ENCODE peak calls at places on chromosomes 7 and 10, in five cellular contexts. X is GM23338, O is DMS 273 treated with DMSO at 0.1 percent for 48 hours, B is heart right ventricle, Z is AG04449. S is an unnamed sample.

GRCh38 chr7:7438851-7439250 is 96.8 kb downstream of the COL28A1 start:
- DNase-seq in X (no peak), O (no peak), B (no peak), Z (peak; percentile 97), S (no peak)

GRCh38 chr7:1473864-1474512 is 14.7 kb upstream of the MICALL2 start:
- DNase-seq in X (peak; percentile 93), O (peak; percentile 59), B (peak; percentile 88), Z (no peak), S (peak; percentile 100)

GRCh38 chr7:28137471-28137870 is 43.1 kb downstream of the JAZF1 start:
- DNase-seq in X (no peak), O (no peak), B (no peak), Z (no peak), S (no peak)

GRCh38 chr7:137633133-137633532 is 213.6 kb downstream of the DGKI start:
- DNase-seq in X (no peak), O (no peak), B (no peak), Z (no peak), S (no peak)

GRCh38 chr7:94632338-94633024 is 23.5 kb downstream of the SGCE start:
- DNase-seq in X (peak; percentile 7), O (no peak), B (no peak), Z (peak; percentile 57), S (no peak)

GRCh38 chr10:3866347-3866746 is 81.3 kb upstream of the KLF6 start:
- DNase-seq in X (no peak), O (no peak), B (no peak), Z (no peak), S (no peak)

GRCh38 chr10:31129261-31129660 is 97.6 kb upstream of the ZNF438 start:
- DNase-seq in X (peak; percentile 36), O (no peak), B (no peak), Z (no peak), S (no peak)

GRCh38 chr10:32207544-32207943 is 139.4 kb downstream of the EPC1 start:
- DNase-seq in X (peak; percentile 69), O (no peak), B (peak; percentile 34), Z (no peak), S (peak; percentile 30)

GRCh38 chr10:89521368-89521767 is 14.0 kb downstream of the SLC16A12 start:
- DNase-seq in X (no peak), O (no peak), B (no peak), Z (no peak), S (no peak)

GRCh38 chr10:34792881-34793280 is 22.2 kb downstream of the PARD3 start:
- DNase-seq in X (no peak), O (no peak), B (no peak), Z (no peak), S (no peak)

GRCh38 chr10:48446785-48447184 is 140.3 kb downstream of the MAPK8 start:
- DNase-seq in X (no peak), O (no peak), B (no peak), Z (no peak), S (no peak)

GRCh38 chr10:53209941-53210611 is 437.5 kb upstream of the MBL2 start:
- DNase-seq in X (peak; percentile 75), O (no peak), B (no peak), Z (no peak), S (no peak)

GRCh38 chr7:37376386-37376785 is 72.3 kb downstream of the ELMO1 start:
- DNase-seq in X (no peak), O (no peak), B (no peak), Z (no peak), S (no peak)

GRCh38 chr7:34281260-34281659 is 375.9 kb downstream of the BMPER start:
- DNase-seq in X (peak; percentile 24), O (no peak), B (no peak), Z (no peak), S (no peak)

GRCh38 chr10:103612462-103613365 is 119.2 kb downstream of the NEURL1 start:
- DNase-seq in X (no peak), O (no peak), B (peak; percentile 14), Z (peak; percentile 31), S (no peak)

GRCh38 chr7:105389090-105389650 is 449 bp upstream of the SRPK2 start:
- DNase-seq in X (peak; percentile 78), O (peak; percentile 48), B (no peak), Z (no peak), S (no peak)

GRCh38 chr10:117248700-117249465 is 8.0 kb downstream of the SLC18A2 start:
- DNase-seq in X (no peak), O (no peak), B (no peak), Z (no peak), S (no peak)

GRCh38 chr10:57972783-57973182 is 294.9 kb downstream of the IPMK start:
- DNase-seq in X (no peak), O (no peak), B (no peak), Z (no peak), S (no peak)

GRCh38 chr10:14732146-14732545 is 42.6 kb downstream of the FAM107B start:
- DNase-seq in X (no peak), O (no peak), B (no peak), Z (no peak), S (no peak)

GRCh38 chr7:66206116-66206908 is 1.2 kb downstream of the TPST1 start:
- DNase-seq in X (no peak), O (no peak), B (no peak), Z (no peak), S (no peak)

GRCh38 chr7:756231-756927 is 29.3 kb upstream of the PRKAR1B start:
- DNase-seq in X (no peak), O (no peak), B (no peak), Z (no peak), S (no peak)

GRCh38 chr10:110755781-110756180 is 111.6 kb downstream of the RBM20 start:
- DNase-seq in X (no peak), O (no peak), B (no peak), Z (no peak), S (no peak)

GRCh38 chr7:140310337-140311002 is 87.9 kb downstream of the SLC37A3 start:
- DNase-seq in X (no peak), O (no peak), B (no peak), Z (no peak), S (no peak)

GRCh38 chr10:51743146-51743545 is 43.8 kb upstream of the CSTF2T start:
- DNase-seq in X (peak; percentile 13), O (peak; percentile 36), B (no peak), Z (no peak), S (no peak)

GRCh38 chr10:22686347-22686746 is 28.0 kb downstream of the PIP4K2A start:
- DNase-seq in X (no peak), O (no peak), B (no peak), Z (no peak), S (no peak)

GRCh38 chr7:51162724-51163329 is 153.8 kb downstream of the COBL start:
- DNase-seq in X (peak; percentile 95), O (peak; percentile 64), B (no peak), Z (peak; percentile 47), S (no peak)

GRCh38 chr10:129730993-129731325 is 233.1 kb downstream of the EBF3 start:
- DNase-seq in X (no peak), O (no peak), B (no peak), Z (no peak), S (no peak)

GRCh38 chr10:127619550-127619949 is 70.4 kb downstream of the NPS start:
- DNase-seq in X (no peak), O (no peak), B (no peak), Z (no peak), S (no peak)

GRCh38 chr7:43248961-43249807 is 136.7 kb downstream of the HECW1 start:
- DNase-seq in X (no peak), O (no peak), B (no peak), Z (peak; percentile 28), S (no peak)

GRCh38 chr10:17256627-17257026 is 28.6 kb downstream of the VIM start:
- DNase-seq in X (no peak), O (no peak), B (no peak), Z (no peak), S (no peak)

GRCh38 chr10:87552248-87552914 is 47.7 kb downstream of the MINPP1 start:
- DNase-seq in X (no peak), O (no peak), B (no peak), Z (no peak), S (no peak)

GRCh38 chr7:126447984-126448383 is 804.8 kb downstream of the GRM8 start:
- DNase-seq in X (no peak), O (no peak), B (no peak), Z (no peak), S (no peak)

GRCh38 chr7:117427258-117427701 is at the start of gene ASZ1:
- DNase-seq in X (no peak), O (no peak), B (no peak), Z (no peak), S (no peak)

GRCh38 chr7:120743128-120743527 is 114.8 kb downstream of the TSPAN12 start:
- DNase-seq in X (no peak), O (no peak), B (no peak), Z (no peak), S (no peak)

GRCh38 chr7:146701166-146701565 is 584.6 kb downstream of the CNTNAP2 start:
- DNase-seq in X (no peak), O (no peak), B (no peak), Z (no peak), S (no peak)

GRCh38 chr10:87925570-87925969 is 62.1 kb downstream of the PTEN start:
- DNase-seq in X (no peak), O (peak; percentile 63), B (no peak), Z (no peak), S (no peak)

GRCh38 chr7:24700446-24701044 is 56.7 kb downstream of the GSDME start:
- DNase-seq in X (no peak), O (no peak), B (no peak), Z (no peak), S (no peak)

GRCh38 chr7:76428868-76429805 is 4.4 kb downstream of the ZP3 start:
- DNase-seq in X (no peak), O (no peak), B (no peak), Z (no peak), S (no peak)